ENCODE peak calls at places on chromosome 4, in eight cellular contexts. R is T-helper 2 cell; L is activated naive CD8-positive, alpha-beta T cell treated with anti-CD3 and anti-CD28 coated beads, Interleukin-2, amount 50 U/mL, for 24 hours; M is HCT116; A is heart left ventricle; S is IMR-90; U is PC-9; T is activated CD4-positive, alpha-beta T cell treated with anti-CD3 and anti-CD28 coated beads, Interleukin-2, amount 50 U/mL, for 24 hours. W is an unnamed sample.
A peak's percentile ranks its signal among the peaks of the same experiment; 100 is the strongest.

GRCh38 chr4:87985097-87985886 is 9.8 kb downstream of the SPP1 start:
- DNase-seq in A (peak; percentile 46), T (no peak), S (peak; percentile 35), R (no peak), L (peak; percentile 31), U (peak; percentile 35), M (peak; percentile 58), W (no peak)

GRCh38 chr4:38728651-38729141 is 54.1 kb downstream of the TLR10 start:
- DNase-seq in A (no peak), T (no peak), L (no peak), S (no peak), U (peak; percentile 99), R (no peak), M (peak; percentile 77), W (peak; percentile 63)

GRCh38 chr4:166091146-166091545 is 218.1 kb downstream of the TLL1 start:
- DNase-seq in A (no peak), M (no peak), R (no peak), U (no peak), S (no peak), T (no peak), L (no peak), W (no peak)

GRCh38 chr4:111494471-111494870 is 650.8 kb upstream of the FAM241A start:
- DNase-seq in R (no peak), S (peak; percentile 13), T (no peak), A (no peak), M (no peak), U (no peak), L (no peak), W (no peak)

GRCh38 chr4:144788469-144788868 is 142.5 kb downstream of the HHIP start:
- DNase-seq in A (no peak), M (no peak), R (no peak), L (no peak), S (no peak), T (no peak), U (no peak), W (no peak)

GRCh38 chr4:16862688-16863087 is 35.8 kb downstream of the LDB2 start:
- DNase-seq in S (peak; percentile 36), U (no peak), R (no peak), L (no peak), M (no peak), T (no peak), A (peak; percentile 37), W (no peak)

GRCh38 chr4:8909548-8909947 is 37.9 kb upstream of the HMX1 start:
- DNase-seq in S (peak; percentile 1), M (no peak), R (no peak), A (no peak), T (no peak), U (no peak), L (no peak), W (no peak)

GRCh38 chr4:155828628-155829027 is 37.4 kb downstream of the ASIC5 start:
- DNase-seq in T (no peak), L (no peak), M (no peak), A (no peak), S (peak; percentile 40), R (no peak), U (no peak), W (no peak)

GRCh38 chr4:41155194-41155830 is 59.0 kb downstream of the APBB2 start:
- DNase-seq in R (no peak), A (no peak), T (no peak), S (peak; percentile 80), M (no peak), L (no peak), U (no peak), W (no peak)

GRCh38 chr4:103074598-103075434 is 1.7 kb downstream of the SLC9B2 start:
- DNase-seq in U (no peak), A (no peak), T (no peak), R (no peak), S (peak; percentile 52), L (no peak), M (no peak), W (no peak)

GRCh38 chr4:92305148-92305877 is 1.5 kb downstream of the GRID2 start:
- DNase-seq in S (peak; percentile 32), L (peak; percentile 2), A (peak; percentile 29), R (no peak), M (peak; percentile 22), U (no peak), T (no peak), W (peak; percentile 51)